ENCODE peak calls at places on chromosomes 13 and 19, in nine cellular contexts. L is astrocyte, I is IMR-90, Z is trophoblast cell, G is fibroblast of lung, P is keratinocyte, E is mesenchymal stem cell, H is H9, Q is neuronal stem cell. F is an unnamed sample.

GRCh38 chr13:98972627-98973026 is 5.2 kb downstream of the DOCK9 start:
- DNase-seq in L (peak; percentile 88), I (peak; percentile 49), Z (peak; percentile 80), G (no peak), P (peak; percentile 46), E (peak; percentile 83), H (no peak), Q (no peak), F (no peak)

GRCh38 chr13:95049772-95050171 is 251.5 kb downstream of the ABCC4 start:
- DNase-seq in L (no peak), I (no peak), Z (no peak), G (no peak), P (no peak), E (no peak), H (no peak), Q (no peak), F (no peak)

GRCh38 chr19:3275583-3276340 is 51.3 kb downstream of the CELF5 start:
- DNase-seq in L (peak; percentile 8), I (peak; percentile 60), Z (peak; percentile 47), G (peak; percentile 72), P (peak; percentile 83), E (peak; percentile 83), H (peak; percentile 96), Q (peak; percentile 91), F (peak; percentile 96)

GRCh38 chr13:45082964-45083363 is 37.3 kb upstream of the GTF2F2 start:
- DNase-seq in L (peak; percentile 70), I (peak; percentile 66), Z (no peak), G (peak; percentile 66), P (no peak), E (no peak), H (no peak), Q (no peak), F (no peak)

GRCh38 chr13:76948139-76948538 is at the start of gene ACOD1:
- DNase-seq in L (no peak), I (no peak), Z (peak; percentile 15), G (no peak), P (no peak), E (no peak), H (no peak), Q (no peak), F (no peak)

GRCh38 chr13:32142956-32143375 is 111.4 kb downstream of the FRY start:
- DNase-seq in L (peak; percentile 74), I (peak; percentile 52), Z (peak; percentile 54), G (peak; percentile 36), P (no peak), E (peak; percentile 34), H (peak; percentile 60), Q (no peak), F (no peak)

GRCh38 chr19:33394006-33394722 is 20.7 kb downstream of the CEBPG start:
- DNase-seq in L (peak; percentile 68), I (peak; percentile 69), Z (peak; percentile 48), G (peak; percentile 82), P (no peak), E (peak; percentile 40), H (no peak), Q (no peak), F (no peak)

GRCh38 chr13:51806571-51806970 is 2.6 kb upstream of the DHRS12 start:
- DNase-seq in L (peak; percentile 33), I (peak; percentile 34), Z (no peak), G (peak; percentile 33), P (no peak), E (peak; percentile 50), H (no peak), Q (no peak), F (peak; percentile 79)

GRCh38 chr19:30684613-30685012 is 312.4 kb downstream of the ZNF536 start:
- DNase-seq in L (no peak), I (no peak), Z (no peak), G (no peak), P (no peak), E (no peak), H (no peak), Q (no peak), F (no peak)

GRCh38 chr19:30686252-30686762 is 314.1 kb downstream of the ZNF536 start:
- DNase-seq in L (peak; percentile 8), I (no peak), Z (no peak), G (peak; percentile 40), P (no peak), E (no peak), H (no peak), Q (no peak), F (no peak)

GRCh38 chr19:30688696-30689095 is 316.5 kb downstream of the ZNF536 start:
- DNase-seq in L (no peak), I (no peak), Z (no peak), G (no peak), P (no peak), E (no peak), H (no peak), Q (no peak), F (no peak)

GRCh38 chr19:30685601-30686000 is 313.4 kb downstream of the ZNF536 start:
- DNase-seq in L (no peak), I (no peak), Z (no peak), G (no peak), P (no peak), E (no peak), H (no peak), Q (no peak), F (no peak)

DNA sequence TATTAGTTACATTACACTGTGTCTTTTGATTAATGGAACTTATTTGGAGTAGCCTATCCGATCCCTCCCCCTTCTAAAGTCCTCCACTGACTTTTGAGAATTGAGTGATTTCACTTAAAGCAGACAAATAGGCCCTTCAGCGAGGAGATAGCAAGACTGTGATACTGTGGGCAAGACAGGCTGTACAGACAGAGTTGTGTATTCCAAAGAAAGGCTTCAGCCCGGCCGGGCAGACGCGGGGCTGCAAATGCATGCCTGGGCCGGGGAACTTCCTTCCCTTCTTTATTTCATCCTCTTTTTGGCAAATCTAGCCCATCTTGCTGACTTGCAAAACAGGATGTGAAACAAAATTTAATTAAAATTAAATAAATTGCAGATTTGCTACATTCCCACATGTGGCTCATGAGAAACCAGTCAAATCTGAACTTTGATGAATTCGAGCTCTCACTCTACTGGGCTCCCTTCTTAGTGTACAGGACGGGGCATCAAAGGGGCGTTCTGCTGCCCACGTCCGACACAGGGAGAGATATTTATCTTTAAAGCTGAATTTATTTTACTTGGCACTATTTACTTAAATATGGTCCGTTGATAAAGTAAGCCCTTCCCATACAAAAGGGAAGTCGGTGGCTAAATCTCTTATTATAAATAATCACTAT is 314.9 kb downstream of the ZNF536 start:
- DNase-seq in L (no peak), I (no peak), Z (no peak), G (no peak), P (no peak), E (no peak), H (no peak), Q (no peak), F (no peak)
- H3K9ac ChIP-seq in L (no peak overlapping the region), I (no peak overlapping the region), Z (no peak overlapping the region), G (no peak overlapping the region), P (no peak overlapping the region), E (peak overlapping the region; percentile 53), H (no peak overlapping the region), Q (no peak overlapping the region), F (no peak overlapping the region)

GRCh38 chr19:57506163-57506562 is 6.4 kb downstream of the ZNF773 start:
- DNase-seq in L (no peak), I (no peak), Z (no peak), G (no peak), P (no peak), E (no peak), H (no peak), Q (no peak), F (no peak)
- H3K9me3 ChIP-seq in L (peaks cover 19% of the 10 kb centered on the region), I (peaks cover 30% of the 10 kb centered on the region), Z (peaks cover 6% of the 10 kb centered on the region), G (no peaks in the 10 kb centered on the region), P (no peaks in the 10 kb centered on the region), E (peaks cover 45% of the 10 kb centered on the region), H (no peaks in the 10 kb centered on the region), Q (peaks cover 8% of the 10 kb centered on the region), F (peaks cover 63% of the 10 kb centered on the region)

GRCh38 chr19:18606281-18607221 is at the start of gene CRLF1:
- DNase-seq in L (no peak), I (no peak), Z (no peak), G (no peak), P (no peak), E (no peak), H (no peak), Q (no peak), F (no peak)

GRCh38 chr19:18604820-18605159 is 1.8 kb downstream of the CRLF1 start:
- DNase-seq in L (no peak), I (no peak), Z (no peak), G (no peak), P (no peak), E (no peak), H (no peak), Q (no peak), F (no peak)

GRCh38 chr19:18603958-18604819 is 2.4 kb downstream of the CRLF1 start:
- DNase-seq in L (no peak), I (no peak), Z (no peak), G (no peak), P (no peak), E (no peak), H (no peak), Q (no peak), F (no peak)

GRCh38 chr19:18605196-18605545 is 1.4 kb downstream of the CRLF1 start:
- DNase-seq in L (no peak), I (no peak), Z (no peak), G (no peak), P (no peak), E (no peak), H (no peak), Q (no peak), F (no peak)

DNA sequence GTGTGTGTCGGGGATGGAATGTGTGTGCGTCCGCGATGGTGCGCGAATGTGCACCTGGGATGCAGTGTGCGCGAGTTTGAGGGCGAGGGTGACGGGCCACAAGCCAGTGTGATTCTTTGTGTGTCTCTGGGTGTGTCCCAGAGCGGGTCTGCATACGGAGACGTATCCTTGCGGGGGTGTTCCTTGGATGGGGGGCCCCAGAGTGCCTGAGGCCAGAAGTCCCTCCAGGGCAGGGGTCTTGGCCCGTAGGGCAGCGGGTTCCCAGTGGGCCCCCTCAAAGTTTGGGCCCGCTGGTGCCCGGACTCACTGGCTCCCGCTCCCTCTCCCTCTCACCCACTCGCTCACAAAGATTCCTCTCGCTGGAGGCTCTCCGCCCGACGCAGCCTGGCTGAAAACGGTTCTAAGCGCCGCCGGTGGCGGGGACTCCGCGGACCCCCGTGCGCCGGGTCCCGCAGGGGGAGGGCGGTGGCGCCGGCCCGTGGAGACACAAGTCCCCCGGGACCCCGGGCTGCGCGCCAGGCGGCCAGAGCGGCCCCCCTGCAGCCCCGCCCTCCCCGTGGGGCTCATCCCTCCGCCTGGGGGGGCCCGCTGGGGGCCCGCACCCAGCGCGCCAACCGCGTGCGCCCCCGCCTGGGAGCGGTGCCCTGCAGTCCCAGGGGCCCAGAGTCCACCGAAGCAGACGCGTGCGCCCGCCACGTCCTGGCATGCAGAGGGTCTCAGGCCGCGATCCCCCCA is 886 bp downstream of the CRLF1 start:
- DNase-seq in L (no peak), I (no peak), Z (no peak), G (no peak), P (no peak), E (no peak), H (no peak), Q (no peak), F (no peak)
- H3K4me2 ChIP-seq in L (peak overlapping the region; percentile 41), I (no peak overlapping the region), Z (no peak overlapping the region), G (no peak overlapping the region), P (no peak overlapping the region), E (no peak overlapping the region), H (peak overlapping the region; percentile 24), Q (peak overlapping the region; percentile 18), F (no peak overlapping the region)

GRCh38 chr19:45643927-45644771 is 5.0 kb upstream of the EML2 start:
- DNase-seq in L (no peak), I (no peak), Z (no peak), G (no peak), P (no peak), E (no peak), H (no peak), Q (no peak), F (peak; percentile 71)

GRCh38 chr19:45645068-45645630 is 6.0 kb upstream of the EML2 start:
- DNase-seq in L (no peak), I (no peak), Z (no peak), G (no peak), P (no peak), E (no peak), H (no peak), Q (no peak), F (peak; percentile 49)

GRCh38 chr19:45641274-45642105 is 2.3 kb upstream of the EML2 start:
- DNase-seq in L (peak; percentile 48), I (peak; percentile 41), Z (peak; percentile 83), G (peak; percentile 62), P (peak; percentile 87), E (peak; percentile 83), H (peak; percentile 98), Q (peak; percentile 82), F (peak; percentile 98)

GRCh38 chr19:45640849-45641273 is 1.7 kb upstream of the EML2 start:
- DNase-seq in L (no peak), I (no peak), Z (peak; percentile 47), G (no peak), P (peak; percentile 74), E (no peak), H (peak; percentile 86), Q (no peak), F (no peak)

GRCh38 chr19:45643024-45643926 is 4.1 kb upstream of the EML2 start:
- DNase-seq in L (peak; percentile 53), I (peak; percentile 61), Z (peak; percentile 92), G (peak; percentile 79), P (no peak), E (peak; percentile 85), H (peak; percentile 95), Q (peak; percentile 82), F (peak; percentile 96)
- H3K9ac ChIP-seq in L (no peak overlapping the region), I (no peak overlapping the region), Z (no peak overlapping the region), G (no peak overlapping the region), P (no peak overlapping the region), E (no peak overlapping the region), H (no peak overlapping the region), Q (peak overlapping the region; percentile 22), F (peak overlapping the region; percentile 61)